ENCODE peak calls at places on chromosomes 11 and 22, in nine cellular contexts. Q, A, C, F, K, M, H, E and D are unnamed samples.

GRCh38 chr11:10674440-10674855 is 19.1 kb downstream of the IRAG1 start:
- DNase-seq in Q (no peak), A (no peak), C (no peak), F (no peak), K (no peak), M (no peak), H (no peak), E (no peak), D (no peak)

GRCh38 chr11:61911124-61911700 is 6.2 kb downstream of the RAB3IL1 start:
- DNase-seq in Q (no peak), A (no peak), C (no peak), F (no peak), K (peak; percentile 28), M (no peak), H (no peak), E (no peak), D (peak; percentile 54)

GRCh38 chr11:122077459-122077858 is 38.6 kb downstream of the BLID start:
- DNase-seq in Q (no peak), A (peak; percentile 50), C (no peak), F (no peak), K (no peak), M (no peak), H (no peak), E (no peak), D (peak; percentile 88)

GRCh38 chr11:122742350-122742749 is 86.8 kb downstream of the UBASH3B start:
- DNase-seq in Q (no peak), A (no peak), C (no peak), F (no peak), K (no peak), M (no peak), H (no peak), E (no peak), D (no peak)

GRCh38 chr11:134028368-134028920 is 40.4 kb upstream of the JAM3 start:
- DNase-seq in Q (no peak), A (no peak), C (no peak), F (no peak), K (no peak), M (no peak), H (no peak), E (no peak), D (no peak)

GRCh38 chr11:14835491-14836105 is 56.4 kb downstream of the CYP2R1 start:
- DNase-seq in Q (no peak), A (no peak), C (no peak), F (no peak), K (no peak), M (no peak), H (no peak), E (no peak), D (no peak)

GRCh38 chr22:36329217-36330078 is 58.3 kb downstream of the MYH9 start:
- DNase-seq in Q (peak; percentile 60), A (peak; percentile 26), C (peak; percentile 85), F (peak; percentile 51), K (peak; percentile 88), M (peak; percentile 61), H (peak; percentile 73), E (peak; percentile 4), D (peak; percentile 56)

GRCh38 chr11:16607675-16608644 is 130.5 kb upstream of the C11orf58 start:
- DNase-seq in Q (peak; percentile 39), A (peak; percentile 69), C (no peak), F (peak; percentile 38), K (peak; percentile 84), M (no peak), H (no peak), E (peak; percentile 88), D (peak; percentile 54)

GRCh38 chr11:64444838-64445441 is 86.0 kb downstream of the RPS6KA4 start:
- DNase-seq in Q (no peak), A (no peak), C (no peak), F (no peak), K (peak; percentile 74), M (no peak), H (no peak), E (no peak), D (no peak)

GRCh38 chr11:119324124-119324665 is 7.3 kb upstream of the MCAM start:
- DNase-seq in Q (no peak), A (no peak), C (no peak), F (no peak), K (no peak), M (no peak), H (no peak), E (no peak), D (no peak)

GRCh38 chr11:117197006-117197405 is 2.2 kb upstream of the TAGLN start:
- DNase-seq in Q (no peak), A (no peak), C (no peak), F (no peak), K (no peak), M (no peak), H (no peak), E (no peak), D (peak; percentile 53)